ENCODE peak calls at places on chromosome 12, in six cellular contexts. V is K562, T is GM12878, H is SK-N-SH, X is HCT116, N is HepG2. A is an unnamed sample. For H3K4me1, the result is how much of the 10 kb centered on the place peaks cover.

GRCh38 chr12:101671157-101671791 is 26.2 kb upstream of the CHPT1 start:
- DNase-seq in V (no peak), T (peak), H (no peak), X (no peak), N (no peak), A (no peak)

GRCh38 chr12:80068173-80068572 is 31.2 kb upstream of the OTOGL start:
- DNase-seq in V (no peak), T (no peak), H (no peak), X (no peak), N (no peak), A (no peak)

GRCh38 chr12:6273931-6274687 is 36.4 kb upstream of the PLEKHG6 start:
- DNase-seq in V (no peak), T (no peak), H (peak), X (no peak), N (no peak), A (no peak)

GRCh38 chr12:571795-572531 is 91.3 kb downstream of the NINJ2 start:
- DNase-seq in V (no peak), T (no peak), H (no peak), X (peak), N (peak), A (peak)

GRCh38 chr12:6635856-6636521 is at the start of gene LPAR5:
- DNase-seq in V (peak), T (no peak), H (peak), X (peak), N (no peak), A (no peak)

GRCh38 chr12:1606021-1606622 is 11.7 kb upstream of the FBXL14 start:
- DNase-seq in V (peak), T (peak), H (peak), X (peak), N (peak), A (peak)

GRCh38 chr12:66688836-66689439 is 10.1 kb upstream of the GRIP1 start:
- DNase-seq in V (no peak), T (no peak), H (peak), X (peak), N (peak), A (peak)

GRCh38 chr12:21129906-21130305 is 1.1 kb upstream of the SLCO1B1 start:
- DNase-seq in V (no peak), T (no peak), H (no peak), X (no peak), N (no peak), A (no peak)

DNA sequence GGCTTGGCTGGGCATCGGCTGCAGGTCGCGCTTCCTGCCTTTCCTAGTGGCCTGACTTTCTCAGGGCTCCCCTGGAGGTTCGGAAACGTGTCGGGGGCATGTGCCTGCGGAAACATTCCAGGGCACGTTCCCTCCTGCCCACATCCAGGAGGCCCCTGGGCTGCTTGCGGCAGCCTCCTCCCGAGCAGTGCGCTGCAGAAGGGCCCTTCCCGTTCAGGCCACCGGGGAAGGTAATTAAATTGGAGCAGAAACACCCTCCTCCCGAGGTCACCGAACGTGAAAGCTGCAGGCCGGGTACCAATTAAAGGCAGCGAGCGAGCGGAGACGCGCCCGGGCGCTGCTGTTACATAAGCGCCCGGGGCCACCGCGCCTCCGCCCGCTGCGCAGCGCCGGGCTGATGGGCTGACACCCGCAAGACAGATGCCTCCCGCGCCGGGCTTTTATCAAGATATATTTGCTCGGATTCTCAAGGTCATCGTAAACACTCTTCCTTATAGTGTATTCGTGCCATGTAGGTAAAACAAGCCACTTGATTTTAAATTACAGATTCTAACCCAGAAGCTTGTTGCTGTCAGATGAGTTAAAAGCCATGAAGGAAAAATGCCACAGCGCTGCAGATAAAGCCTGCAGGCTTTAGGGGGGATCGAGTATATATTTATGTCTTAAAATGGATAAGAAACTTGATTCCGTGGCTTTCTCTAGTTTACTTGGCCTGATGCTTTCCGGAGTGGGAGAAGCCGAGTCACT is 31.4 kb downstream of the SSPN start:
- DNase-seq in V (no peak), T (no peak), H (peak), X (no peak), N (no peak), A (no peak)
- H3K4me1 ChIP-seq in V (under half), T (under half), H (under half), X (under half), N (under half), A (under half)

GRCh38 chr12:75526655-75527511 is 15.5 kb upstream of the KRR1 start:
- DNase-seq in V (peak), T (peak), H (peak), X (peak), N (peak), A (no peak)
- TF ChIP-seq SIN3A in V (no peak), T (no peak), H (no peak), X (peak), N (no peak), A (no peak)

DNA sequence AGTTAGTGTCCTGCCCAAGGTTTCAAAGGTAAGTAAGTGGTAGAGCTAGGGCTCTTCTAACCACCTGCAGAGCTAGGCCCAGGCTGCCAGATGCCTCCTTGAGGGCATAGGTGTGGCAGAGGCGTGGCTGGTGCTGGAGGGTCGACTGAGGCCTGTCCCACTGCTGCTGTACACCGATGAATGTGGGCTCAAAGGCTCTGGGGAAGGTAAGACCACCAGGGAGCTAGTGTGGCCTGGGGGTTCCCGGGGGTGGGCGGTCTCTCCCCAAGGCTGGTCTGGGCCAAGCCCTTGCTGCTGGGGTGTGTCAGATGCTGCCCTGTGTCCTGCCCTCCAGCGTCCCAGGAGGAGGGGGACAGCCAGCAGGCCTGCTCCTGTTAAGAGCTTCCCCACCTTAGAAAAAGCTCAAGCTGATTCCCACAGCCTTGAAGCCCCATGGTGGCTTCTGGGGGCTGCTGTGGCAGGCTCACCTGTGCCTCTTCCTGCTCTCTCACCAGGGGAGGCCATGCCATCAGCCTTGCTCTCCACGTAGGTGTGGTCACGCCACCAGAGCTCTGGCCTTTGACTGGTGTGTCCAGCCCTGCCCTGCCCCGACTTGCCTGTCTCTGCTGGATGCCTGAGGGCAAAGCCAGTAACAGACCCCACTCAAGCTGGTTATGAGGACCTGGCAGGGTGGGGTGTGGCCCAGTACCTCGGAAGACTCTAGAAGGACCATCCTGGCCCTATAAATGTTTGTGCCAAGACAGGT is 36.8 kb downstream of the SH2B3 start:
- DNase-seq in V (no peak), T (no peak), H (no peak), X (no peak), N (no peak), A (no peak)
- H3K4me1 ChIP-seq in V (under half), T (half or more), H (under half), X (under half), N (under half), A (half or more)

GRCh38 chr12:70444903-70445302 is 78.8 kb downstream of the KCNMB4 start:
- DNase-seq in V (no peak), T (no peak), H (no peak), X (no peak), N (no peak), A (no peak)
- TF ChIP-seq SIN3A in V (no peak), T (no peak), H (no peak), X (no peak), N (no peak), A (no peak)

GRCh38 chr12:124352839-124353238 is 57.9 kb downstream of the RFLNA start:
- DNase-seq in V (peak), T (no peak), H (no peak), X (no peak), N (peak), A (no peak)

GRCh38 chr12:124350491-124350890 is 55.6 kb downstream of the RFLNA start:
- DNase-seq in V (no peak), T (no peak), H (no peak), X (no peak), N (no peak), A (no peak)

GRCh38 chr12:124348659-124349380 is 53.9 kb downstream of the RFLNA start:
- DNase-seq in V (no peak), T (no peak), H (no peak), X (no peak), N (no peak), A (no peak)

GRCh38 chr12:124352257-124352656 is 57.4 kb downstream of the RFLNA start:
- DNase-seq in V (no peak), T (no peak), H (no peak), X (no peak), N (no peak), A (no peak)

GRCh38 chr12:124351422-124351821 is 56.5 kb downstream of the RFLNA start:
- DNase-seq in V (no peak), T (no peak), H (no peak), X (no peak), N (no peak), A (no peak)
- H3K4me1 ChIP-seq in V (under half), T (under half), H (under half), X (under half), N (under half), A (under half)

A was measured in Panc1.